ENCODE peak calls at places on chromosomes 7 and 10, in nine cellular contexts. K, X, G, I, L, U, T, S and Z are unnamed samples.

GRCh38 chr7:134084488-134085144 is 42.5 kb upstream of the LRGUK start:
- DNase-seq in K (peak; percentile 44), X (no peak), G (no peak), I (no peak), L (no peak), U (no peak), T (no peak), S (no peak), Z (no peak)

GRCh38 chr10:48470893-48471805 is 133.7 kb downstream of the ARHGAP22 start:
- DNase-seq in K (no peak), X (no peak), G (no peak), I (no peak), L (no peak), U (no peak), T (peak; percentile 97), S (no peak), Z (peak; percentile 80)

GRCh38 chr7:47326220-47326619 is 255.7 kb downstream of the TNS3 start:
- DNase-seq in K (no peak), X (no peak), G (no peak), I (no peak), L (no peak), U (no peak), T (peak; percentile 90), S (no peak), Z (peak; percentile 53)

GRCh38 chr7:137891016-137891655 is 44.4 kb upstream of the DGKI start:
- DNase-seq in K (no peak), X (no peak), G (no peak), I (no peak), L (no peak), U (no peak), T (no peak), S (no peak), Z (no peak)

GRCh38 chr10:113007821-113008220 is 57.8 kb downstream of the TCF7L2 start:
- DNase-seq in K (no peak), X (no peak), G (no peak), I (no peak), L (no peak), U (no peak), T (no peak), S (no peak), Z (no peak)

GRCh38 chr7:55130079-55130476 is 111.3 kb downstream of the EGFR start:
- DNase-seq in K (no peak), X (no peak), G (no peak), I (no peak), L (no peak), U (no peak), T (peak; percentile 60), S (no peak), Z (no peak)

GRCh38 chr10:28533571-28534304 is 820 bp downstream of the WAC start:
- DNase-seq in K (peak; percentile 69), X (peak; percentile 13), G (peak; percentile 74), I (peak; percentile 61), L (no peak), U (peak; percentile 64), T (peak; percentile 52), S (peak; percentile 73), Z (no peak)

GRCh38 chr10:102645388-102645740 is 1.1 kb downstream of the TRIM8 start:
- DNase-seq in K (peak; percentile 76), X (no peak), G (peak; percentile 80), I (peak; percentile 48), L (no peak), U (no peak), T (peak; percentile 66), S (peak; percentile 70), Z (no peak)

GRCh38 chr7:69336976-69337375 is 261.3 kb upstream of the AUTS2 start:
- DNase-seq in K (no peak), X (no peak), G (no peak), I (no peak), L (no peak), U (no peak), T (no peak), S (no peak), Z (no peak)

GRCh38 chr7:43791-44540 is 148.4 kb upstream of the FAM20C start:
- DNase-seq in K (no peak), X (no peak), G (peak; percentile 4), I (no peak), L (no peak), U (no peak), T (no peak), S (no peak), Z (no peak)

GRCh38 chr7:48087349-48087748 is 1.7 kb upstream of the UPP1 start:
- DNase-seq in K (peak; percentile 81), X (no peak), G (no peak), I (no peak), L (no peak), U (no peak), T (peak; percentile 75), S (no peak), Z (no peak)

GRCh38 chr7:103560136-103560535 is 114.1 kb upstream of the SLC26A5 start:
- DNase-seq in K (no peak), X (no peak), G (no peak), I (no peak), L (no peak), U (no peak), T (no peak), S (no peak), Z (no peak)

GRCh38 chr7:82348251-82348650 is 95.3 kb downstream of the CACNA2D1 start:
- DNase-seq in K (no peak), X (no peak), G (no peak), I (no peak), L (no peak), U (no peak), T (no peak), S (no peak), Z (no peak)